ENCODE peak calls at places on chromosomes 3 and 15, in five cellular contexts. One of them, this sample, is unnamed.

GRCh38 chr3:78580691-78581090 is 1187.1 kb downstream of the ROBO1 start:
- DNase-seq in PC-3: peak
- DNase-seq in fibroblast of the aortic adventitia: no peak
- DNase-seq in OCI-LY7: no peak
- DNase-seq in activated naive CD8-positive, alpha-beta T cell treated with anti-CD3 and anti-CD28 coated beads for 36 hours: no peak
- DNase-seq in this sample: no peak

GRCh38 chr3:25679642-25680302 is 15.1 kb upstream of the TOP2B start:
- DNase-seq in PC-3: no peak
- DNase-seq in fibroblast of the aortic adventitia: no peak
- DNase-seq in OCI-LY7: no peak
- DNase-seq in activated naive CD8-positive, alpha-beta T cell treated with anti-CD3 and anti-CD28 coated beads for 36 hours: no peak
- DNase-seq in this sample: no peak

GRCh38 chr3:45943207-45943846 is at the start of gene CXCR6:
- DNase-seq in PC-3: peak
- DNase-seq in fibroblast of the aortic adventitia: peak
- DNase-seq in OCI-LY7: no peak
- DNase-seq in activated naive CD8-positive, alpha-beta T cell treated with anti-CD3 and anti-CD28 coated beads for 36 hours: peak
- DNase-seq in this sample: peak

GRCh38 chr15:67091073-67091965 is 25.9 kb downstream of the SMAD3 start:
- DNase-seq in PC-3: peak
- DNase-seq in fibroblast of the aortic adventitia: peak
- DNase-seq in OCI-LY7: no peak
- DNase-seq in activated naive CD8-positive, alpha-beta T cell treated with anti-CD3 and anti-CD28 coated beads for 36 hours: peak
- DNase-seq in this sample: peak

GRCh38 chr15:69885182-69886041 is 212.3 kb downstream of the TLE3 start:
- DNase-seq in PC-3: no peak
- DNase-seq in fibroblast of the aortic adventitia: no peak
- DNase-seq in OCI-LY7: no peak
- DNase-seq in activated naive CD8-positive, alpha-beta T cell treated with anti-CD3 and anti-CD28 coated beads for 36 hours: no peak
- DNase-seq in this sample: no peak

GRCh38 chr3:168065569-168065968 is 30.2 kb downstream of the GOLIM4 start:
- DNase-seq in PC-3: no peak
- DNase-seq in fibroblast of the aortic adventitia: no peak
- DNase-seq in OCI-LY7: no peak
- DNase-seq in activated naive CD8-positive, alpha-beta T cell treated with anti-CD3 and anti-CD28 coated beads for 36 hours: no peak
- DNase-seq in this sample: no peak

GRCh38 chr15:40238927-40239591 is at the start of gene PAK6:
- DNase-seq in PC-3: peak
- DNase-seq in fibroblast of the aortic adventitia: peak
- DNase-seq in OCI-LY7: peak
- DNase-seq in activated naive CD8-positive, alpha-beta T cell treated with anti-CD3 and anti-CD28 coated beads for 36 hours: peak
- DNase-seq in this sample: no peak

GRCh38 chr3:8416965-8417364 is 84.7 kb upstream of the LMCD1 start:
- DNase-seq in PC-3: peak
- DNase-seq in fibroblast of the aortic adventitia: peak
- DNase-seq in OCI-LY7: peak
- DNase-seq in activated naive CD8-positive, alpha-beta T cell treated with anti-CD3 and anti-CD28 coated beads for 36 hours: no peak
- DNase-seq in this sample: no peak

GRCh38 chr3:160195106-160195505 is 30.1 kb upstream of the C3orf80 start:
- DNase-seq in PC-3: no peak
- DNase-seq in fibroblast of the aortic adventitia: no peak
- DNase-seq in OCI-LY7: no peak
- DNase-seq in activated naive CD8-positive, alpha-beta T cell treated with anti-CD3 and anti-CD28 coated beads for 36 hours: no peak
- DNase-seq in this sample: no peak

GRCh38 chr15:64093627-64094417 is at the start of gene CIAO2A:
- DNase-seq in PC-3: peak
- DNase-seq in fibroblast of the aortic adventitia: peak
- DNase-seq in OCI-LY7: peak
- DNase-seq in activated naive CD8-positive, alpha-beta T cell treated with anti-CD3 and anti-CD28 coated beads for 36 hours: peak
- DNase-seq in this sample: peak

GRCh38 chr15:77031376-77032050 is 36.6 kb downstream of the PSTPIP1 start:
- DNase-seq in PC-3: no peak
- DNase-seq in fibroblast of the aortic adventitia: no peak
- DNase-seq in OCI-LY7: peak
- DNase-seq in activated naive CD8-positive, alpha-beta T cell treated with anti-CD3 and anti-CD28 coated beads for 36 hours: no peak
- DNase-seq in this sample: peak

GRCh38 chr3:95615592-95616310 is 1198.6 kb upstream of the EPHA6 start:
- DNase-seq in PC-3: peak
- DNase-seq in fibroblast of the aortic adventitia: no peak
- DNase-seq in OCI-LY7: no peak
- DNase-seq in activated naive CD8-positive, alpha-beta T cell treated with anti-CD3 and anti-CD28 coated beads for 36 hours: no peak
- DNase-seq in this sample: no peak

GRCh38 chr3:85567074-85567676 is 608.4 kb downstream of the CADM2 start:
- DNase-seq in PC-3: peak
- DNase-seq in fibroblast of the aortic adventitia: no peak
- DNase-seq in OCI-LY7: peak
- DNase-seq in activated naive CD8-positive, alpha-beta T cell treated with anti-CD3 and anti-CD28 coated beads for 36 hours: peak
- DNase-seq in this sample: peak

GRCh38 chr3:50248387-50248786 is 12.4 kb downstream of the GNAI2 start:
- DNase-seq in PC-3: peak
- DNase-seq in fibroblast of the aortic adventitia: no peak
- DNase-seq in OCI-LY7: no peak
- DNase-seq in activated naive CD8-positive, alpha-beta T cell treated with anti-CD3 and anti-CD28 coated beads for 36 hours: no peak
- DNase-seq in this sample: no peak

GRCh38 chr3:194379231-194379630 is 9.7 kb upstream of the LRRC15 start:
- DNase-seq in PC-3: no peak
- DNase-seq in fibroblast of the aortic adventitia: no peak
- DNase-seq in OCI-LY7: no peak
- DNase-seq in activated naive CD8-positive, alpha-beta T cell treated with anti-CD3 and anti-CD28 coated beads for 36 hours: no peak
- DNase-seq in this sample: no peak

GRCh38 chr15:57950381-57950946 is 115.0 kb downstream of the ALDH1A2 start:
- DNase-seq in PC-3: no peak
- DNase-seq in fibroblast of the aortic adventitia: no peak
- DNase-seq in OCI-LY7: no peak
- DNase-seq in activated naive CD8-positive, alpha-beta T cell treated with anti-CD3 and anti-CD28 coated beads for 36 hours: no peak
- DNase-seq in this sample: no peak

GRCh38 chr3:144031938-144032337 is 60.3 kb downstream of the DIPK2A start:
- DNase-seq in PC-3: peak
- DNase-seq in fibroblast of the aortic adventitia: peak
- DNase-seq in OCI-LY7: no peak
- DNase-seq in activated naive CD8-positive, alpha-beta T cell treated with anti-CD3 and anti-CD28 coated beads for 36 hours: no peak
- DNase-seq in this sample: no peak

This sample was measured in activated CD4-positive, alpha-beta memory T cell treated with anti-CD3 and anti-CD28 coated beads, Interleukin-2, amount 10 ng/mL, durations not matched to agents 7 days and 5 days.